ENCODE peak calls at places on chromosomes 11 and 22, in five cellular contexts. W is NCI-H345, N is upper lobe of right lung, X is caudate nucleus, R is H1. Q is an unnamed sample.

GRCh38 chr11:19727246-19727645 is 14.6 kb downstream of the NAV2 start:
- DNase-seq in W (peak; percentile 25), N (no peak), X (no peak), R (no peak), Q (no peak)

GRCh38 chr11:64663656-64664055 is 59.3 kb downstream of the NRXN2 start:
- DNase-seq in W (no peak), N (no peak), X (no peak), R (no peak), Q (no peak)

GRCh38 chr11:128331317-128331716 is 256.0 kb downstream of the ETS1 start:
- DNase-seq in W (no peak), N (no peak), X (no peak), R (no peak), Q (no peak)

GRCh38 chr22:49803134-49803533 is 24.5 kb downstream of the BRD1 start:
- DNase-seq in W (no peak), N (no peak), X (no peak), R (no peak), Q (no peak)

GRCh38 chr11:19389787-19390303 is 149.1 kb upstream of the E2F8 start:
- DNase-seq in W (no peak), N (no peak), X (no peak), R (no peak), Q (no peak)

GRCh38 chr11:26953770-26954392 is 40.0 kb upstream of the FIBIN start:
- DNase-seq in W (no peak), N (no peak), X (no peak), R (no peak), Q (no peak)

GRCh38 chr11:7480132-7480531 is 5.2 kb upstream of the OLFML1 start:
- DNase-seq in W (no peak), N (no peak), X (no peak), R (no peak), Q (no peak)

GRCh38 chr11:59755701-59756495 is 722 bp downstream of the STX3 start:
- DNase-seq in W (peak; percentile 72), N (peak; percentile 91), X (peak; percentile 57), R (peak; percentile 81), Q (peak; percentile 79)

GRCh38 chr11:59997800-59998199 is 19.2 kb upstream of the OOSP4B start:
- DNase-seq in W (no peak), N (no peak), X (no peak), R (no peak), Q (no peak)

GRCh38 chr11:44755553-44756505 is 29.1 kb downstream of the TSPAN18 start:
- DNase-seq in W (no peak), N (peak; percentile 54), X (no peak), R (no peak), Q (no peak)

GRCh38 chr22:31812977-31813605 is 59.3 kb downstream of the DEPDC5 start:
- DNase-seq in W (peak; percentile 3), N (no peak), X (no peak), R (no peak), Q (no peak)

GRCh38 chr11:42536961-42537360 is 774.8 kb upstream of the API5 start:
- DNase-seq in W (no peak), N (no peak), X (no peak), R (no peak), Q (no peak)

GRCh38 chr11:17405232-17406005 is 17.0 kb upstream of the KCNJ11 start:
- DNase-seq in W (no peak), N (peak; percentile 88), X (peak; percentile 18), R (peak; percentile 55), Q (peak; percentile 7)

GRCh38 chr11:127274328-127274676 is 273.7 kb upstream of the KIRREL3 start:
- DNase-seq in W (no peak), N (no peak), X (no peak), R (no peak), Q (no peak)

Q was measured in LoVo.